ENCODE peak calls at places on chromosomes 5 and 9, in six cellular contexts. M is GM23338, Z is HepG2, R is H1, N is K562, E is HCT116. Q is an unnamed sample.
A peak's percentile ranks its signal among the peaks of the same experiment; 100 is the strongest.

GRCh38 chr5:67234671-67235176 is 38.1 kb upstream of the CD180 start:
- DNase-seq in E (no peak), R (no peak), M (no peak), N (no peak), Z (peak; percentile 39), Q (no peak)

GRCh38 chr5:2993771-2994170 is 242.3 kb upstream of the IRX2 start:
- DNase-seq in E (no peak), Z (no peak), R (no peak), M (no peak), N (no peak), Q (no peak)

GRCh38 chr5:179317411-179318192 is 27.7 kb downstream of the ADAMTS2 start:
- DNase-seq in M (no peak), R (no peak), E (no peak), Z (no peak), N (no peak), Q (no peak)

GRCh38 chr5:89213584-89213983 is 330.6 kb upstream of the MEF2C start:
- DNase-seq in M (no peak), N (no peak), Z (no peak), R (no peak), E (no peak), Q (no peak)

GRCh38 chr5:909086-909485 is 16.4 kb downstream of the TRIP13 start:
- DNase-seq in R (no peak), M (no peak), E (no peak), Z (no peak), N (no peak), Q (no peak)

GRCh38 chr5:37900692-37901091 is 60.9 kb upstream of the GDNF start:
- DNase-seq in E (peak; percentile 10), M (peak; percentile 46), R (no peak), N (no peak), Z (peak; percentile 29), Q (no peak)

GRCh38 chr5:1312993-1313833 is 18.3 kb upstream of the TERT start:
- DNase-seq in R (no peak), M (no peak), Z (no peak), E (no peak), N (no peak), Q (no peak)

GRCh38 chr5:53790026-53790425 is 229.6 kb downstream of the NDUFS4 start:
- DNase-seq in N (no peak), R (no peak), Z (no peak), E (no peak), M (no peak), Q (no peak)

GRCh38 chr5:129963359-129963758 is 59.1 kb downstream of the CHSY3 start:
- DNase-seq in Z (no peak), N (no peak), M (no peak), R (no peak), E (no peak), Q (no peak)

GRCh38 chr9:84514421-84514820 is 155.1 kb upstream of the NTRK2 start:
- DNase-seq in E (no peak), R (no peak), M (no peak), Z (no peak), N (no peak), Q (no peak)

GRCh38 chr9:121286973-121287721 is 19.2 kb downstream of the GSN start:
- DNase-seq in M (peak; percentile 96), Z (peak; percentile 86), N (peak; percentile 94), E (peak; percentile 98), R (peak; percentile 77), Q (no peak)

GRCh38 chr9:8745347-8745746 is 945.8 kb upstream of the DMAC1 start:
- DNase-seq in N (no peak), E (no peak), Z (no peak), R (no peak), M (no peak), Q (no peak)

GRCh38 chr9:72271617-72272478 is 93.2 kb downstream of the ZFAND5 start:
- DNase-seq in M (peak; percentile 82), Z (peak; percentile 46), R (peak; percentile 67), E (peak; percentile 47), N (peak; percentile 58), Q (peak; percentile 20)

GRCh38 chr5:14760548-14761002 is 96.1 kb downstream of the OTULIN start:
- DNase-seq in Z (peak; percentile 73), M (no peak), N (no peak), E (no peak), R (no peak), Q (no peak)

GRCh38 chr9:6247266-6247665 is 31.7 kb downstream of the IL33 start:
- DNase-seq in Z (no peak), E (no peak), N (no peak), M (no peak), R (no peak), Q (no peak)

GRCh38 chr9:90333226-90333625 is 309.4 kb downstream of the DIRAS2 start:
- DNase-seq in R (no peak), N (no peak), Z (no peak), M (peak; percentile 21), E (no peak), Q (no peak)

GRCh38 chr5:168076561-168076991 is 214.9 kb upstream of the WWC1 start:
- DNase-seq in N (no peak), M (peak; percentile 72), E (peak; percentile 2), Z (peak; percentile 16), R (peak; percentile 84), Q (no peak)

GRCh38 chr9:6433405-6433804 is 20.4 kb downstream of the UHRF2 start:
- DNase-seq in E (no peak), Z (no peak), M (no peak), R (no peak), N (no peak), Q (no peak)

GRCh38 chr5:168529361-168530234 is 493 bp downstream of the FBLL1 start:
- DNase-seq in R (no peak), Z (no peak), E (no peak), M (peak; percentile 59), N (no peak), Q (no peak)

GRCh38 chr5:65728219-65728618 is 6.2 kb downstream of the NLN start:
- DNase-seq in E (no peak), N (no peak), Z (no peak), M (no peak), R (no peak), Q (no peak)

DNA sequence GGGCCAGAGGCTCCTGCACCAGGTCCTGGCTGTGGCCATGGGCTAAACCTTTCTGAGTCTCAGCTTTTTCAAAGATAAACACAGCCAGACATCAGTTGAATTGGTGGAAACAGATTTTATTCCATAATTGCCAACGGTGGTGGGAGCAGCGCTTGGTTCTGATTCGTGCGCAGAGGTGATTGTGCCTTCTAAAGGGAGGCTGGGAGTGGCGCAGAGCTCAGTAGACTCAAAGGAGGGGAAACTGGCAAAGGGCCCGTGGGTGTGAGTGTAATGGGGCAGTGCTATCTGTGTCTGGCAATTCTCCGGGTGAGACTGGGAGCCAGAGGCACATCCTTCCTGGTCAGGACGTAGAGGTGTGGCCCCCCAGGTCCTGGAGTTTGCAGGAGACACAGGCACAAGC is 169.4 kb upstream of the PPP1R26 start:
- DNase-seq in E (no peak), M (no peak), N (no peak), Z (no peak), R (no peak), Q (no peak)
- TF ChIP-seq EZH2 in E (no peak), M (no peak), N (no peak), Z (no peak), R (no peak), Q (no peak)

GRCh38 chr9:110103257-110103656 is 104.7 kb downstream of the C9orf152 start:
- DNase-seq in M (no peak), N (no peak), Z (no peak), R (no peak), E (no peak), Q (no peak)

GRCh38 chr9:110105107-110105506 is 102.9 kb downstream of the C9orf152 start:
- DNase-seq in M (no peak), E (no peak), Z (no peak), N (no peak), R (no peak), Q (no peak)

GRCh38 chr9:110101531-110102161 is 106.3 kb downstream of the C9orf152 start:
- DNase-seq in Z (no peak), M (no peak), R (no peak), N (no peak), E (no peak), Q (no peak)

GRCh38 chr9:110106698-110107097 is 101.3 kb downstream of the C9orf152 start:
- DNase-seq in R (no peak), E (no peak), N (no peak), M (no peak), Z (no peak), Q (no peak)

DNA sequence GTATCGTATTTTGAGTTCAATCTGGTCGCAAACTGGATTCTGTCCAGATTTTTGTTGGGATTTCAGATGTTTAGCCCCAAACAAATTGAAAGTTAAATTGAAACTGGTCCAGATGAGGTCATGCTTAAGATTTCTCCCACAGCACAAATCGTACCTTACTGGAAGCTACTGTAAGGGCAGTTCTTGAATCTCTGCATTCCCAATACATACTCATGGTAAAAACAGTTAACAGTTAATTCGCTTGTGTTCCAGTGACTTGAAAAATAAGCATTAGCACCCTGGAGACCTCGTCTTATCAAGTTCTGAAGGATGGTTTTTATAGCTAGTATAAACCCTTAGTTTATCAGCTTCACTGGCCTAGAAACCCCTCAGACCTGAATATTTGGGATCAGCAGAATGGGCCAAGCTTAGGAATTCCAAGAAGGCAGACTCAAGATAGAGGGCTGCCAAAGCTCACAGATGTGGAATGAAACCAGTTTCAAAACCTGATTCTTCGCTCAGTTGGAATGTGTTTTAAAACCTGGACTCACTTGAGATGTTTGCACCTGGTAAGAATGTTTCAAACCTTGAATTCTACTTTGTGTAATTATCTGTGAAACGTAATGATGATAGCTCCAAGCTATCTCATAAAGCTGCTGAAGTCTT is 103.6 kb downstream of the C9orf152 start:
- DNase-seq in E (no peak), M (peak; percentile 50), Z (no peak), R (no peak), N (no peak), Q (no peak)
- TF ChIP-seq POLR2AphosphoS5 in E (no peak), M (no peak), Z (no peak), R (no peak), N (no peak), Q (no peak)

DNA sequence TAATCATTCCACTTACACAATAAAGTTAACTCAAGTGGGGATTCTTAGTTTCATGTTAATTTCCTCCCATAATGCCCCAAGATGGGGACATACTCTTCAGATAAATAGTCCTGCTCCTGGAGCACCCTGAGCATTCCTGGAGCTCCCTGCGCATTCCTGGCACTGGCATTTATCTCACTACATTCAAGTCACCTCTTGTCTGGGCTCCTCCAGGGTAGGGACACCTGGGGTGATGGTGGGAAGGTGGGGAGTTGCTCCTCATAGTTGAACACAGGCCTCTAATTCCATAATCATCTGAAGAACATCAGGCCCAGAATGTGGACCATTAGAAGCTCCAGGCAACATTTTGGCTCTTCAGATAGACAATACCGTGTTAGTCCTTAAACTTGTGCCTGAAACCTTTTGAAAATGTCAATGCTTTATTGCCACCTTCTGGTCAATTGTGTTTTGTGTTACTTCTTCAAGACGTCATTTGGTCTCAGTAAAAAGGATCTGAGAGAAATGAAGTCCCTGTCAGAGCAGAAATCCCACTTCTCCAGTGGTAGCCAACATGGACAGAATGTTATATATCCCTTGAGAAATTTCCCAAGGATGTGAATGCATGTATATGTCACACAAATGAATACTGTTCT is 14.2 kb upstream of the AGGF1 start:
- DNase-seq in M (peak; percentile 67), R (no peak), Z (peak; percentile 12), E (peak; percentile 57), N (peak; percentile 21), Q (no peak)
- H3K27ac ChIP-seq in M (no peak overlapping the region), R (no peak overlapping the region), Z (no peak overlapping the region), E (no peak overlapping the region), N (no peak overlapping the region), Q (no peak overlapping the region)

DNA sequence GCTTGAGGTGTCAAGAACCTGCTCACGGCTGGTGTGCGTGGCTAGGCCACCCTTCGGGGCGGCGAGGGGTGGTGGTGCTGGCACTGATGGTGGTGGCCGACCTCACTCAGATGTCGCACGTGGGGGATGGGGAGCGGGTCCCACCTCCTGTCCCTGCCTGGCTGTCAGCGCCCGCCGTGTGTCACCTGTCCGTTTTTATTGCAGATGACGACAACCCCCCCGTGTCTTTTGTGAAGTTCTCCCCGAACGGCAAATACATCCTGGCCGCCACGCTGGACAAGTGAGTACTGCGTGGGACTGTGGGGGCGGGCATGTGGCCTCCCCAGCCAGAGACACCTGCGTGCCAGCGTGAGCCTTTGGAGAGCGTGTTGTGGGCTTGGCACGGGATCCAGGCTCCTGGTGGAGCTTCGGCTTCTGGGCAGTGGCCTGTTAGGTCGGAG is 10.1 kb downstream of the RNU6ATAC start:
- DNase-seq in Z (no peak), E (no peak), M (no peak), N (no peak), R (no peak), Q (no peak)
- TF ChIP-seq EZH2 in Z (no peak), E (no peak), M (no peak), N (no peak), R (no peak), Q (no peak)